ENCODE peak calls at places on chromosomes 12 and 14, in six cellular contexts. O is ELR; E is D341Med; A is KG1; Y is midbrain; T is activated CD8-positive, alpha-beta memory T cell treated with anti-CD3 and anti-CD28 coated beads, Interleukin-2, amount 50 U/mL, for 48 hours. U is an unnamed sample.

GRCh38 chr14:67335781-67336180 is 23.8 kb downstream of the ATP6V1D start:
- DNase-seq in O (peak), E (no peak), A (no peak), Y (no peak), T (no peak), U (no peak)

GRCh38 chr12:68971404-68971803 is 38.4 kb upstream of the CPM start:
- DNase-seq in O (peak), E (no peak), A (no peak), Y (no peak), T (no peak), U (no peak)

GRCh38 chr12:50006266-50006665 is 19.0 kb downstream of the RACGAP1 start:
- DNase-seq in O (no peak), E (no peak), A (no peak), Y (peak), T (no peak), U (no peak)

GRCh38 chr12:98856897-98857540 is 211.9 kb downstream of the APAF1 start:
- DNase-seq in O (no peak), E (no peak), A (no peak), Y (no peak), T (no peak), U (no peak)

GRCh38 chr12:54352022-54352531 is 12.2 kb downstream of the GPR84 start:
- DNase-seq in O (peak), E (peak), A (no peak), Y (peak), T (no peak), U (no peak)

GRCh38 chr12:133264173-133264572 is 28.5 kb upstream of the ANHX start:
- DNase-seq in O (no peak), E (peak), A (no peak), Y (no peak), T (no peak), U (no peak)

GRCh38 chr14:50615566-50615965 is 52.5 kb downstream of the SAV1 start:
- DNase-seq in O (no peak), E (no peak), A (no peak), Y (peak), T (no peak), U (no peak)

GRCh38 chr12:108069766-108070165 is 59.3 kb upstream of the WSCD2 start:
- DNase-seq in O (no peak), E (no peak), A (no peak), Y (no peak), T (no peak), U (no peak)